ENCODE peak calls at places on chromosome 6, in ten cellular contexts. Y is Kasumi-1, E is cardiac muscle cell, B is iris pigment epithelial cell, P is ecto neural progenitor cell, X is HAP-1, I is brain microvascular endothelial cell, K is GM10248, O is T-helper 1 cell, Z is choroid plexus epithelial cell. T is an unnamed sample.

GRCh38 chr6:38175786-38176185 is 356.3 kb downstream of the ZFAND3 start:
- DNase-seq in Y (no peak), E (no peak), B (no peak), P (no peak), X (no peak), I (no peak), K (no peak), O (no peak), Z (no peak), T (no peak)

GRCh38 chr6:15621203-15622044 is 41.4 kb downstream of the DTNBP1 start:
- DNase-seq in Y (peak; percentile 83), E (peak; percentile 57), B (peak; percentile 51), P (peak; percentile 72), X (no peak), I (peak; percentile 11), K (peak; percentile 43), O (no peak), Z (peak; percentile 51), T (no peak)

GRCh38 chr6:31847276-31847978 is 15.2 kb downstream of the NEU1 start:
- DNase-seq in Y (no peak), E (no peak), B (no peak), P (no peak), X (no peak), I (no peak), K (no peak), O (no peak), Z (no peak), T (no peak)

GRCh38 chr6:85483041-85483700 is 33.3 kb downstream of the NT5E start:
- DNase-seq in Y (peak; percentile 63), E (peak; percentile 76), B (peak; percentile 74), P (peak; percentile 82), X (peak; percentile 81), I (peak; percentile 78), K (peak; percentile 70), O (peak; percentile 56), Z (peak; percentile 85), T (peak; percentile 77)

GRCh38 chr6:135722679-135723078 is 128.8 kb upstream of the PDE7B start:
- DNase-seq in Y (no peak), E (no peak), B (peak; percentile 96), P (no peak), X (no peak), I (peak; percentile 87), K (peak; percentile 7), O (no peak), Z (peak; percentile 87), T (no peak)

GRCh38 chr6:158972241-158973233 is 27.5 kb downstream of the RSPH3 start:
- DNase-seq in Y (peak; percentile 72), E (peak; percentile 65), B (peak; percentile 57), P (no peak), X (no peak), I (peak; percentile 25), K (peak; percentile 47), O (no peak), Z (peak; percentile 78), T (no peak)

GRCh38 chr6:25684565-25684964 is 32.5 kb downstream of the SCGN start:
- DNase-seq in Y (no peak), E (no peak), B (no peak), P (no peak), X (no peak), I (no peak), K (no peak), O (no peak), Z (no peak), T (no peak)

GRCh38 chr6:27188206-27188884 is 59.2 kb upstream of the PRSS16 start:
- DNase-seq in Y (peak; percentile 61), E (peak; percentile 75), B (peak; percentile 76), P (peak; percentile 77), X (peak; percentile 74), I (peak; percentile 72), K (peak; percentile 70), O (no peak), Z (peak; percentile 70), T (no peak)

GRCh38 chr6:74073429-74073828 is 377.4 kb downstream of the CD109 start:
- DNase-seq in Y (no peak), E (no peak), B (peak; percentile 7), P (no peak), X (no peak), I (peak; percentile 73), K (no peak), O (no peak), Z (peak; percentile 49), T (no peak)

GRCh38 chr6:27810768-27811298 is 101.4 kb downstream of the OR2B2 start:
- DNase-seq in Y (peak; percentile 53), E (no peak), B (no peak), P (no peak), X (peak; percentile 40), I (no peak), K (no peak), O (no peak), Z (no peak), T (no peak)

GRCh38 chr6:30122515-30122914 is 9.6 kb upstream of the TRIM31 start:
- DNase-seq in Y (no peak), E (no peak), B (no peak), P (no peak), X (no peak), I (no peak), K (no peak), O (no peak), Z (no peak), T (no peak)

T was measured in T-helper 17 cell.